ENCODE peak calls at places on chromosomes 6 and 20, in six cellular contexts. X is HCT116, J is GM23248, T is HepG2, W is right lobe of liver, P is cardiac muscle cell. Q is an unnamed sample. For H3K4me1, the result is how much of the 10 kb centered on the place peaks cover.

GRCh38 chr20:13883425-13883824 is 98.6 kb downstream of the NDUFAF5 start:
- DNase-seq in J (peak), X (no peak), W (no peak), P (no peak), T (no peak), Q (no peak)

GRCh38 chr6:23823421-23823820 is 302.6 kb upstream of the NRSN1 start:
- DNase-seq in T (peak), J (no peak), X (no peak), P (peak), W (no peak), Q (no peak)

GRCh38 chr6:26240157-26240980 is 124.6 kb upstream of the BTN3A2 start:
- DNase-seq in X (no peak), T (no peak), W (no peak), P (peak), J (peak), Q (peak)

GRCh38 chr6:44053106-44053756 is 74.0 kb downstream of the MRPL14 start:
- DNase-seq in P (no peak), W (peak), X (no peak), T (no peak), J (no peak), Q (peak)

GRCh38 chr20:50848846-50849673 is 54.2 kb downstream of the BCAS4 start:
- DNase-seq in P (no peak), J (no peak), T (no peak), X (no peak), W (peak), Q (no peak)

GRCh38 chr20:58225490-58226200 is 2.8 kb downstream of the ANKRD60 start:
- DNase-seq in T (no peak), X (no peak), W (no peak), J (peak), P (no peak), Q (no peak)

GRCh38 chr6:98590957-98591356 is 243.4 kb upstream of the POU3F2 start:
- DNase-seq in X (no peak), P (no peak), W (no peak), T (no peak), J (no peak), Q (no peak)

GRCh38 chr6:133610974-133611373 is 277.9 kb upstream of the TCF21 start:
- DNase-seq in J (no peak), T (no peak), P (no peak), X (no peak), W (no peak), Q (no peak)

GRCh38 chr6:111750753-111751684 is 122.2 kb downstream of the FYN start:
- DNase-seq in J (no peak), X (no peak), P (no peak), T (no peak), W (no peak), Q (no peak)

GRCh38 chr20:6909608-6910007 is 142.1 kb downstream of the BMP2 start:
- DNase-seq in T (no peak), W (no peak), X (no peak), P (no peak), J (no peak), Q (no peak)

GRCh38 chr20:60642546-60642945 is 609.5 kb upstream of the CDH4 start:
- DNase-seq in X (no peak), J (no peak), T (no peak), W (no peak), P (no peak), Q (no peak)

GRCh38 chr6:558959-559358 is 97.9 kb downstream of the HUS1B start:
- DNase-seq in W (no peak), J (no peak), T (no peak), X (no peak), P (no peak), Q (no peak)

GRCh38 chr20:33927703-33928102 is 66.0 kb upstream of the RALY start:
- DNase-seq in J (no peak), W (no peak), T (no peak), X (no peak), P (no peak), Q (no peak)

GRCh38 chr6:39102024-39102820 is 12.8 kb downstream of the SAYSD1 start:
- DNase-seq in P (peak), T (peak), X (no peak), W (no peak), J (peak), Q (no peak)

GRCh38 chr20:2301164-2301622 is 5.4 kb downstream of the TGM3 start:
- DNase-seq in W (peak), P (no peak), X (no peak), T (peak), J (peak), Q (peak)

GRCh38 chr6:31336872-31337496 is 20.0 kb downstream of the HLA-B start:
- DNase-seq in P (no peak), T (no peak), W (no peak), J (peak), X (peak), Q (no peak)

GRCh38 chr6:43303751-43304331 is 4.8 kb downstream of the CRIP3 start:
- DNase-seq in T (no peak), W (no peak), J (no peak), X (no peak), P (no peak), Q (no peak)

GRCh38 chr6:160973311-160973710 is 18.3 kb upstream of the MAP3K4 start:
- DNase-seq in X (no peak), T (no peak), W (no peak), P (peak), J (peak), Q (no peak)

GRCh38 chr20:64056639-64056888 is 6.4 kb upstream of the TCEA2 start:
- DNase-seq in J (no peak), X (no peak), T (peak), W (no peak), P (no peak), Q (no peak)

GRCh38 chr20:64056889-64057627 is 5.9 kb upstream of the TCEA2 start:
- DNase-seq in X (no peak), J (no peak), W (no peak), P (no peak), T (no peak), Q (no peak)

GRCh38 chr20:64055893-64056638 is 6.6 kb upstream of the SOX18 start:
- DNase-seq in P (no peak), W (no peak), J (no peak), T (peak), X (no peak), Q (no peak)

GRCh38 chr20:64058536-64058935 is 4.5 kb upstream of the TCEA2 start:
- DNase-seq in J (no peak), T (no peak), X (no peak), W (no peak), P (no peak), Q (no peak)

DNA sequence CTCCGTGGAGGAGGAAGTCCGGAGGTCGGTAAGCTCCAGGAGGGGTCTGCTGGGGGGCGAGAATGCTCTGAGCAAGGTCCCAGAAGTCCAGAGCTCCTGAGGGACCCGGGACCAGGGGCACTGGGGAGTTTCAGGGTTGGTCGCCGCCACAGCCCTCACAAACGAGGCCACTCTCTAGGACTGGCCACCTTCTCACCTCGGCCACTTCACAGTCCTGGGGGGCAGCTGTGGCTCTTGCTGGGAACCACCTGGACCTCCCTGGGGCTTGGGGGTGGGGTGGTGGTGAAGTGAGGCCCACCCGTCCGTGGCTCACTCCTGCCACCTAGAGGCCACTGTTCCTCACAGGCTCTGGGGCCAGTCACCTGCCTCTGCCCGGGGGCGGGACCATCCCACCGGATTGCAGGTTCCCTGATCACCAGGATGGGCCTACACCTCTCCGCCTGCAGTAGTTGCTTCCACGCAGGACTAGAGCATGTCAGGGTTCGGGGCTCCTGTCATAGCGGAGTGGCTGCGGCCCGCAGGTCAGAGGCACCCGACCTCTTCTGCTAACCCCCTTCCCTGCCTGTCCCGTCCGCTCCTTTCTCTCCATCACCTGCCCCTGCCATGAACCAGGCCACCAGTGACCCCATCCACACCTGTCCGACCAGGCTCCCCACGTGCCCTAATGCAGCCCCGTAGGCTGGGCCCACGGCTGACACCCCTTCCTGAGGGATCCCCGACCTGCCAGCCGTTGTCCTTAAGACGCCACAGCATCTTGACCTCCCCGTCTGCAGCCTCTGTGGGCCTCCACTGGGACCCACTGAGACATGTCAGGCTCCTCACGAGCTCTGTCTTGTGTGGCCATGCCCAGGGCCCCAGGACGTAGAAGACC is 5.1 kb upstream of the TCEA2 start:
- DNase-seq in P (peak), X (no peak), W (no peak), J (peak), T (peak), Q (peak)
- H3K27ac ChIP-seq in P (no peak), X (no peak), W (peak), J (no peak), T (peak), Q (no peak)

GRCh38 chr20:37980383-37980782 is 52.9 kb downstream of the TTI1 start:
- DNase-seq in X (no peak), T (no peak), P (no peak), W (no peak), J (no peak), Q (no peak)

GRCh38 chr20:37979021-37979985 is 54.0 kb downstream of the TTI1 start:
- DNase-seq in X (no peak), T (no peak), W (no peak), J (no peak), P (no peak), Q (no peak)

GRCh38 chr20:37973059-37973910 is 60.0 kb downstream of the TTI1 start:
- DNase-seq in P (no peak), J (no peak), X (no peak), W (no peak), T (no peak), Q (no peak)

GRCh38 chr20:37977786-37978185 is 55.5 kb downstream of the TTI1 start:
- DNase-seq in X (no peak), W (no peak), P (no peak), T (no peak), J (no peak), Q (no peak)

DNA sequence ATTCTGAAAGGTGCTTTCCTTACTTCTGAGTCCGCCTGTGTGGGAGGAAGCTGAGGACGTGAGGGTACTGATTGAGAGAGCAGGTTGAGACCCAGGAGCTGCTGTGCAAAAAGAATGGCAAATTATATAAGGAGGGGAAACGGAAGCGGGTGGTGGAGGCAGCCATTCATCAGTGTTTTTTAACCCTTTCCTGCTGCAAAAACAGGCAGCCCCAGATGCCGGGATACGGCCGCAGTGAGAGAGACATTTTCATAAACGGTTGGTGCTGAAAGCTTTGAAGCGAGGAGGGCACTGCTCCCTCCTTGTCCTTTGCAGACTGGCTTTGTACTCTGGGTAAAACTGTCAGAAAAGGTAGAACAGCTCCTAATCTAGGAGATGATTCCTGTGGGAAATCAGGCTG is 56.4 kb downstream of the TTI1 start:
- DNase-seq in X (no peak), W (no peak), P (peak), T (no peak), J (no peak), Q (no peak)
- H3K4me3 ChIP-seq in X (no peak), W (no peak), P (no peak), T (no peak), J (no peak), Q (no peak)

DNA sequence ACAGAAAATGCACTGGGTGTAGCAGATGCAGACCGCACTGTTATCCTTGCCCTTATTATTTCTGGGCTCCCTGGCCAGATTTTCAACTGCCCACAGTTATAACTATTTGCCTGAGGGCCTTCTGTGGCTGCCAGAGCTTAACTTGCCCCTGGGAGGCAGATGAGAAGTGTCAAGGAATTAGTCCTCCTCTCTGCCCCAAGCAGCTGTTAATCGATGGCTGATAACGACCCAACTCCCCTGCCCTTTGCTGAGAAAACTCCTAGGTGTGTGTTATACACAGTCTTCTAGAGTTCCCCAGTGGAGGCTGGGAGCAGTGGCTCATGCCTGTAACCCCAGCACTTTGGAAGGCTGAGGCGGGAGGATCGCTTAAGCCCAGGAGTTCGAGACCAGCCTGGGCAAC is 44.4 kb upstream of the SHLD1 start:
- DNase-seq in J (no peak), P (no peak), W (no peak), X (no peak), T (no peak), Q (no peak)
- H3K4me1 ChIP-seq in J (under half), P (under half), W (under half), X (under half), T (under half), Q (under half)

DNA sequence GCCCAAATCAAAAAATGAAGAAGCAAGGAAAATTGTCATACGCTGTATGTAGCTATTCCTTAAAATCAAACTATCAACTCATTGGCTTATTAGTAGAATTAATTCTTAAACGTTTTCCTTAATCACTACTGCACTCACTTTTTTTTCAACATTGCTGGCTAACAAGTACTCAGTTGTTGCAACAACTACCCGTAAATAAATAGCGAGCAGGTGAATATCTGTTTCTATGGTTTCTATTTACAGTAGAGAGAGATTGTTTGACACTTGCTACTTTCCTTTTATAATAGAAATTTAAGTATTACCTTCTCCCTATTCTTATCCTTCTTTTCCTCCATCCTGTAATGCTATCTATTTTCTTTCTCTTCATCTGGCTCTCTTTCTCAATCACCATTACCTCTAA is 25.1 kb downstream of the FRK start:
- DNase-seq in J (no peak), T (no peak), P (no peak), X (no peak), W (no peak), Q (no peak)
- H3K27ac ChIP-seq in J (no peak), T (no peak), P (no peak), X (no peak), W (no peak), Q (no peak)

GRCh38 chr6:116208056-116208785 is 45.7 kb downstream of the TSPYL4 start:
- DNase-seq in X (no peak), J (peak), P (no peak), W (no peak), T (no peak), Q (no peak)

GRCh38 chr6:116210316-116210715 is 43.6 kb downstream of the TSPYL4 start:
- DNase-seq in X (no peak), P (no peak), W (no peak), T (no peak), J (no peak), Q (no peak)

GRCh38 chr6:116205318-116205717 is 48.6 kb downstream of the TSPYL4 start:
- DNase-seq in W (no peak), J (no peak), T (no peak), X (no peak), P (no peak), Q (no peak)

GRCh38 chr6:116210750-116211425 is 43.0 kb downstream of the TSPYL4 start:
- DNase-seq in X (no peak), T (no peak), J (peak), P (peak), W (peak), Q (no peak)

DNA sequence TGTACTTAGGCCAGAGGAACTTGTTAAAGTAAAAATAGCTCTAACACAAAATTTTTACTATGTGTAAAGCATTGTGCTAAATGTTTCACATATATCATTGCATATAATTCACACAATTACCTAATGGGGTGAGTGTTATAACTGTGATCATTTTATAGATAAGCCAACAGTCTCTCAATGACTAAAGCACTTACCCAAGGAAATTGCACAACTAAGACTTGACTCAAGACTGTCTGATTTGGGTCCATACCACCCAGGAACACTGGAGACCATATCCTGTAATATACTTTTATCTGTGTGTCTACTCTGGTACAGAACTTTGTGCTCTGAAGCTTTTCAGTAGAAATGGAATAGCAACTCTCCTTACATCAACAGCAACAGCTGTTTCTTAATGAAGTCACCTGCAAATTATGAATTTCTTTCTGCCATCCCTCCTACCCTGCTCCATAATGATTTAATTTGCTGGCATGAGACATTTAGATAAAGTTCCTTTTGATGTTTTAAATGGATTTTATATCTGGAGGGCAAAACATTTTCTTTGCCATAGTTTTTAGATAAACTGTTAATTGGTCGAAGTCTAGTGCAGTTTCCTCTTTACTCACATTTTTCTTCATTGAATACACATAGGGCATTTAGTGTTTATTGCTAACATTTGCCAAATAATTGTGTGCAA is 47.5 kb downstream of the TSPYL4 start:
- DNase-seq in X (no peak), W (no peak), J (peak), P (no peak), T (no peak), Q (no peak)
- H3K4me3 ChIP-seq in X (no peak), W (no peak), J (no peak), P (no peak), T (no peak), Q (no peak)

DNA sequence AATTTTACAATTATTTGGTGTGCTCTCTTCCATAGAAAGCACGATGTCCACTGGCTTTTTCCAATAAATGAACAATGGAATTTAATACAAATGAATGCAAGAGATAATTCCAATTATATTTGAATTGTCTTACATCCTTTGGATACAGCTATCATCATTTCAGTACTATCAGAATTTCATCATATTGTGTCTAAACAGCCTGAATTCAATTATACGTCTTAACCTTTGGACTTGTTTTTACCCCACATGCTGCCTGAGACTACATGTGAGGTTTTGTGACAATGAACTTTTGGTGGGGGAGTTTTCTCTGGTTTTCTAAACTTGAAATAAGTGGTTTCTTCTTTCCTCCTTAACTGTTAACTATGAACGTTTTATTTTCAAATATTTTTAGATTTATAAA is 1176.0 kb downstream of the EPHA7 start:
- DNase-seq in W (no peak), T (no peak), X (no peak), J (no peak), P (no peak), Q (no peak)
- H3K4me1 ChIP-seq in W (under half), T (under half), X (under half), J (under half), P (under half), Q (under half)

GRCh38 chr6:20563377-20563776 is 29.1 kb downstream of the CDKAL1 start:
- DNase-seq in T (no peak), P (no peak), J (no peak), X (no peak), W (no peak), Q (no peak)

GRCh38 chr6:20565291-20565690 is 31.0 kb downstream of the CDKAL1 start:
- DNase-seq in P (no peak), J (no peak), W (no peak), T (no peak), X (no peak), Q (no peak)

GRCh38 chr6:20569000-20569610 is 34.8 kb downstream of the CDKAL1 start:
- DNase-seq in X (no peak), P (no peak), J (peak), T (no peak), W (no peak), Q (no peak)

GRCh38 chr6:20564269-20564668 is 30.0 kb downstream of the CDKAL1 start:
- DNase-seq in X (peak), T (no peak), J (peak), W (no peak), P (peak), Q (no peak)

DNA sequence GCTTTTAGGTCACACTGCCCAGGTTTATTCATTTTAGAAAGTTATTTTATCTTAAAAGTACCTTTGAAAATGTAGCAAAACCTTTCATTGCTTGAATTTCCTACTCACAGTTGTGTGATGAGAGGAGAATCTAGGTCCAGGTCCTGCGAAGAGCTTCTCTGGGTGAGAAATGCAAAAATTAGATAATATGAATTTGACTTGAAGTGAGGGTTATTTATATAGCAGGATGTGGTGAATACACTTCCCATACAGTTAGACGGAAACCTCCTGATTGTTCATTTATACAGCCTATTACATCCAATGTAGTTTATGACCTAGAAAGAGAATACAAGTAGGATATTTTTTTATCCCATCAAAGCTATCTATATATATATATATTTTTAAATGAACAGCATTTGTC is 30.5 kb downstream of the CDKAL1 start:
- DNase-seq in T (no peak), P (no peak), W (no peak), X (no peak), J (no peak), Q (no peak)
- H3K27ac ChIP-seq in T (no peak), P (no peak), W (no peak), X (no peak), J (no peak), Q (no peak)